ENCODE peak calls at places on chromosomes 12 and 14, in eight cellular contexts. N, U, S, B, Z, Q, P and J are unnamed samples.

GRCh38 chr14:97299661-97300060 is 502.5 kb downstream of the VRK1 start:
- DNase-seq in N (no peak), U (no peak), S (no peak), B (no peak), Z (no peak), Q (no peak), P (no peak), J (no peak)

GRCh38 chr14:52792097-52792415 is 649 bp upstream of the GNPNAT1 start:
- DNase-seq in N (no peak), U (no peak), S (no peak), B (no peak), Z (no peak), Q (no peak), P (no peak), J (no peak)

GRCh38 chr12:20950248-20950647 is 139.7 kb downstream of the SLCO1B3 start:
- DNase-seq in N (no peak), U (no peak), S (no peak), B (no peak), Z (no peak), Q (peak; percentile 46), P (peak; percentile 4), J (no peak)

GRCh38 chr14:86912689-86913088 is 1080.3 kb downstream of the GALC start:
- DNase-seq in N (no peak), U (no peak), S (no peak), B (no peak), Z (no peak), Q (no peak), P (no peak), J (no peak)

GRCh38 chr14:22849212-22849819 is 12.9 kb downstream of the MMP14 start:
- DNase-seq in N (peak; percentile 38), U (peak; percentile 29), S (no peak), B (no peak), Z (peak; percentile 92), Q (no peak), P (no peak), J (no peak)

GRCh38 chr12:120230326-120230973 is 29.5 kb upstream of the RPLP0 start:
- DNase-seq in N (peak; percentile 51), U (peak; percentile 51), S (peak; percentile 91), B (no peak), Z (peak; percentile 91), Q (peak; percentile 78), P (no peak), J (no peak)

GRCh38 chr12:93804392-93805179 is 127.4 kb downstream of the CRADD start:
- DNase-seq in N (no peak), U (no peak), S (no peak), B (no peak), Z (no peak), Q (peak; percentile 71), P (no peak), J (no peak)

GRCh38 chr12:53973093-53974042 is at the start of gene HOXC11:
- DNase-seq in N (no peak), U (no peak), S (no peak), B (no peak), Z (no peak), Q (no peak), P (no peak), J (no peak)

GRCh38 chr12:39643052-39643451 is 23.4 kb upstream of the ABCD2 start:
- DNase-seq in N (no peak), U (no peak), S (no peak), B (no peak), Z (no peak), Q (no peak), P (no peak), J (no peak)

GRCh38 chr12:95788637-95789036 is 1.9 kb downstream of the NTN4 start:
- DNase-seq in N (no peak), U (no peak), S (no peak), B (no peak), Z (no peak), Q (peak; percentile 77), P (no peak), J (no peak)

GRCh38 chr12:108338915-108339657 is at the start of gene CMKLR1:
- DNase-seq in N (no peak), U (peak; percentile 32), S (no peak), B (no peak), Z (peak; percentile 82), Q (no peak), P (no peak), J (no peak)

GRCh38 chr12:45502481-45502880 is 227.0 kb upstream of the ARID2 start:
- DNase-seq in N (no peak), U (no peak), S (no peak), B (no peak), Z (no peak), Q (no peak), P (no peak), J (no peak)

GRCh38 chr12:68913682-68914081 is 19.3 kb downstream of the CPM start:
- DNase-seq in N (no peak), U (no peak), S (no peak), B (no peak), Z (no peak), Q (no peak), P (no peak), J (no peak)

GRCh38 chr14:59482471-59483331 is 1.5 kb downstream of the L3HYPDH start:
- DNase-seq in N (no peak), U (peak; percentile 20), S (no peak), B (no peak), Z (no peak), Q (peak; percentile 73), P (no peak), J (no peak)

GRCh38 chr12:100755186-100755585 is 39.4 kb upstream of the ANO4 start:
- DNase-seq in N (no peak), U (no peak), S (no peak), B (no peak), Z (no peak), Q (no peak), P (no peak), J (no peak)

GRCh38 chr14:52706286-52706685 is 714 bp upstream of the PSMC6 start:
- DNase-seq in N (no peak), U (no peak), S (no peak), B (no peak), Z (no peak), Q (peak; percentile 50), P (no peak), J (no peak)

GRCh38 chr14:57259672-57260071 is 9.0 kb downstream of the EXOC5 start:
- DNase-seq in N (no peak), U (no peak), S (no peak), B (no peak), Z (no peak), Q (no peak), P (no peak), J (no peak)

GRCh38 chr12:24087294-24087693 is 137.8 kb upstream of the SOX5 start:
- DNase-seq in N (no peak), U (no peak), S (no peak), B (no peak), Z (no peak), Q (no peak), P (no peak), J (no peak)

GRCh38 chr14:98743536-98743935 is 528.5 kb downstream of the BCL11B start:
- DNase-seq in N (no peak), U (no peak), S (no peak), B (no peak), Z (no peak), Q (no peak), P (no peak), J (no peak)

GRCh38 chr12:128711486-128711885 is 112.3 kb downstream of the SLC15A4 start:
- DNase-seq in N (no peak), U (no peak), S (no peak), B (no peak), Z (no peak), Q (no peak), P (no peak), J (no peak)

GRCh38 chr14:39395555-39396254 is 36.5 kb downstream of the FBXO33 start:
- DNase-seq in N (no peak), U (no peak), S (no peak), B (no peak), Z (no peak), Q (peak; percentile 4), P (no peak), J (no peak)

GRCh38 chr14:39393289-39393688 is 38.9 kb downstream of the FBXO33 start:
- DNase-seq in N (no peak), U (no peak), S (no peak), B (no peak), Z (no peak), Q (no peak), P (no peak), J (no peak)

GRCh38 chr14:39396448-39396847 is 35.8 kb downstream of the FBXO33 start:
- DNase-seq in N (no peak), U (no peak), S (no peak), B (no peak), Z (no peak), Q (no peak), P (no peak), J (no peak)

GRCh38 chr14:39398382-39398781 is 33.9 kb downstream of the FBXO33 start:
- DNase-seq in N (no peak), U (no peak), S (no peak), B (no peak), Z (no peak), Q (no peak), P (no peak), J (no peak)
- TF ChIP-seq POLR2A in N (no peak), U (no peak), S (no peak), B (no peak), Z (no peak), Q (no peak), P (no peak), J (no peak)

GRCh38 chr12:118358008-118358359 is 14.7 kb downstream of the TAOK3 start:
- DNase-seq in N (no peak), U (no peak), S (no peak), B (no peak), Z (no peak), Q (no peak), P (no peak), J (no peak)

GRCh38 chr12:118360785-118361404 is 11.8 kb downstream of the TAOK3 start:
- DNase-seq in N (no peak), U (no peak), S (no peak), B (no peak), Z (no peak), Q (peak; percentile 87), P (no peak), J (no peak)

GRCh38 chr12:118357327-118358007 is 15.2 kb downstream of the TAOK3 start:
- DNase-seq in N (no peak), U (peak; percentile 52), S (no peak), B (no peak), Z (no peak), Q (peak; percentile 70), P (peak; percentile 62), J (peak; percentile 27)

GRCh38 chr12:118358607-118359540 is 13.8 kb downstream of the TAOK3 start:
- DNase-seq in N (no peak), U (no peak), S (no peak), B (no peak), Z (no peak), Q (no peak), P (no peak), J (no peak)

GRCh38 chr12:118359541-118359915 is 13.2 kb downstream of the TAOK3 start:
- DNase-seq in N (no peak), U (peak; percentile 38), S (no peak), B (no peak), Z (no peak), Q (no peak), P (no peak), J (no peak)
- TF ChIP-seq POLR2AphosphoS5 in N (peak; percentile 47), U (no peak), S (no peak), B (no peak), Z (no peak), Q (no peak), P (no peak), J (no peak)

GRCh38 chr14:75063491-75064204 is at the start of gene ACYP1:
- DNase-seq in N (peak; percentile 95), U (peak; percentile 96), S (peak; percentile 80), B (peak; percentile 74), Z (peak; percentile 97), Q (peak; percentile 93), P (peak; percentile 56), J (peak; percentile 77)
- TF ChIP-seq POLR2A in N (no peak), U (peak; percentile 57), S (no peak), B (no peak), Z (no peak), Q (peak; percentile 39), P (peak; percentile 82), J (peak; percentile 77)

GRCh38 chr12:58860788-58861240 is 59.5 kb downstream of the LRIG3 start:
- DNase-seq in N (no peak), U (no peak), S (peak; percentile 54), B (no peak), Z (no peak), Q (no peak), P (no peak), J (no peak)
- TF ChIP-seq POLR2AphosphoS5 in N (no peak), U (no peak), S (peak; percentile 46), B (no peak), Z (no peak), Q (no peak), P (no peak), J (no peak)